ENCODE peak calls at places on chromosomes 13 and 19, in nine cellular contexts. E is activated CD4-positive, alpha-beta T cell treated with anti-CD3 and anti-CD28 coated beads for 24 hours; G is fibroblast of pulmonary artery; D is CD8-positive, alpha-beta memory T cell; T is sciatic nerve; U is small intestine; N is A172; H is GM12892; M is stimulated activated CD4-positive, alpha-beta T cell treated with anti-CD3 and anti-CD28 coated beads, Interleukin-2, amount 100 ng/mL, for 24 hours. K is an unnamed sample.

GRCh38 chr13:51816604-51817254 is 12.8 kb upstream of the DHRS12 start:
- DNase-seq in T (no peak), D (no peak), N (peak), H (no peak), U (no peak), G (no peak), E (no peak), M (no peak), K (no peak)

GRCh38 chr13:24213932-24214331 is 53.4 kb downstream of the SPATA13 start:
- DNase-seq in H (no peak), D (no peak), G (no peak), U (no peak), T (no peak), E (no peak), M (no peak), N (no peak), K (no peak)

GRCh38 chr13:113110048-113110851 is 4.7 kb downstream of the F7 start:
- DNase-seq in E (no peak), M (no peak), H (no peak), N (no peak), T (peak), G (no peak), U (no peak), D (peak), K (peak)

GRCh38 chr13:99344610-99345208 is 37.5 kb upstream of the GPR183 start:
- DNase-seq in N (no peak), E (no peak), T (no peak), G (no peak), M (no peak), D (no peak), U (no peak), H (no peak), K (no peak)

GRCh38 chr19:41621654-41622053 is 5.2 kb downstream of the CEACAM4 start:
- DNase-seq in D (peak), E (no peak), M (no peak), U (no peak), T (no peak), G (no peak), N (no peak), H (no peak), K (no peak)

GRCh38 chr13:34988330-34988791 is 46.3 kb downstream of the NBEA start:
- DNase-seq in U (no peak), D (no peak), G (no peak), N (no peak), T (no peak), H (no peak), E (no peak), M (no peak), K (no peak)

GRCh38 chr19:58305932-58306323 is 751 bp downstream of the ERVK3-1 start:
- DNase-seq in H (no peak), N (no peak), U (peak), M (no peak), E (no peak), D (no peak), G (peak), T (no peak), K (peak)

GRCh38 chr13:80132741-80133601 is 208.0 kb downstream of the SPRY2 start:
- DNase-seq in U (peak), G (peak), D (no peak), M (no peak), N (peak), E (no peak), H (no peak), T (no peak), K (peak)

GRCh38 chr13:51632643-51633357 is 48.5 kb downstream of the WDFY2 start:
- DNase-seq in E (no peak), U (no peak), D (no peak), M (no peak), H (no peak), T (no peak), G (no peak), N (no peak), K (no peak)

GRCh38 chr13:75489502-75490263 is 7.7 kb upstream of the TBC1D4 start:
- DNase-seq in N (peak), H (no peak), M (no peak), U (peak), G (peak), T (no peak), E (no peak), D (no peak), K (peak)

GRCh38 chr19:19192910-19193423 is 909 bp downstream of the RFXANK start:
- DNase-seq in G (peak), T (no peak), M (no peak), E (no peak), D (no peak), H (no peak), N (no peak), U (peak), K (no peak)

GRCh38 chr13:71240906-71241305 is 626.1 kb downstream of the DACH1 start:
- DNase-seq in H (no peak), N (peak), G (peak), T (no peak), E (no peak), M (no peak), U (no peak), D (no peak), K (no peak)

GRCh38 chr19:40272261-40272660 is 12.9 kb downstream of the AKT2 start:
- DNase-seq in M (no peak), T (no peak), D (no peak), N (no peak), H (no peak), U (no peak), E (no peak), G (no peak), K (no peak)